ENCODE peak calls at places on chromosomes 4 and X, in six cellular contexts. Z is A549, F is testis, L is cardiac fibroblast, B is lower leg skin, M is lung. G is an unnamed sample.

GRCh38 chr4:137370206-137370633 is 162.1 kb downstream of the PCDH18 start:
- DNase-seq in Z (no peak), F (no peak), L (peak; percentile 80), B (no peak), M (no peak), G (peak; percentile 85)

GRCh38 chrX:69605521-69605920 is 10.4 kb upstream of the EDA start:
- DNase-seq in Z (no peak), F (no peak), L (no peak), B (no peak), M (no peak), G (no peak)

GRCh38 chr4:54169176-54169575 is 59.9 kb upstream of the PDGFRA start:
- DNase-seq in Z (no peak), F (no peak), L (peak; percentile 30), B (no peak), M (no peak), G (no peak)

GRCh38 chrX:87924619-87925018 is 407.0 kb downstream of the KLHL4 start:
- DNase-seq in Z (no peak), F (no peak), L (no peak), B (no peak), M (no peak), G (no peak)

GRCh38 chr4:69888336-69888735 is 28.4 kb upstream of the SULT1E1 start:
- DNase-seq in Z (no peak), F (no peak), L (peak; percentile 22), B (no peak), M (no peak), G (peak; percentile 35)

GRCh38 chr4:186725422-186726149 is 1.9 kb upstream of the FAT1 start:
- DNase-seq in Z (peak; percentile 72), F (peak; percentile 90), L (peak; percentile 90), B (peak; percentile 53), M (peak; percentile 74), G (peak; percentile 92)

GRCh38 chr4:48665555-48666186 is 114.4 kb downstream of the FRYL start:
- DNase-seq in Z (no peak), F (no peak), L (peak; percentile 17), B (no peak), M (no peak), G (peak; percentile 55)

GRCh38 chr4:113332701-113333100 is 283.2 kb downstream of the ANK2 start:
- DNase-seq in Z (no peak), F (no peak), L (no peak), B (no peak), M (no peak), G (no peak)

GRCh38 chr4:74032064-74032463 is 6.4 kb downstream of the CXCL3 start:
- DNase-seq in Z (no peak), F (no peak), L (peak; percentile 52), B (no peak), M (no peak), G (peak; percentile 23)

GRCh38 chr4:74033721-74034120 is 4.8 kb downstream of the CXCL3 start:
- DNase-seq in Z (no peak), F (no peak), L (peak; percentile 88), B (no peak), M (no peak), G (peak; percentile 69)

GRCh38 chr4:74028504-74028903 is 10.0 kb downstream of the CXCL3 start:
- DNase-seq in Z (no peak), F (no peak), L (no peak), B (no peak), M (no peak), G (no peak)

DNA sequence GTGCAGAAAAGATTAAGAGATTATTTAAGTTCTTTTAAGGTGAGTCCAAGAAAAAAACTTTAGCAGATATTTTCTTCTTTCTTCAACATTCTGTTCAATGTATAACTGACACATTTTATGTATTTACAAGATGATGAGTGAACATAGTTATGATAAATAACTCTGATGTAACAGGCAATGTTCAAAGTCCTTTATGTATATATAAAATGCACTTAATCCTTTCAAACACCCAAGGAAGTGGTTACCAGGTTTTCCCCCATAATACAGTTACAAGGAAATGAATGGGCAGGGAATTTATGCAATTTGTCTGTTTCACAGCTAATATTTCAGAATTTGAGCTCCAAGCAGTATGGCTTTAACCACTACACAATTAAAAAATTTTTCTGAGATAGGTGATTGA is 8.2 kb downstream of the CXCL3 start:
- DNase-seq in Z (no peak), F (no peak), L (no peak), B (no peak), M (no peak), G (no peak)
- H3K4me3 ChIP-seq in Z (no peak overlapping the region), F (no peak overlapping the region), L (no peak overlapping the region), B (no peak overlapping the region), M (no peak overlapping the region), G (no peak overlapping the region)

GRCh38 chr4:103478729-103479128 is 241.1 kb downstream of the TACR3 start:
- DNase-seq in Z (no peak), F (no peak), L (peak; percentile 1), B (no peak), M (no peak), G (no peak)
- TF ChIP-seq CTCF in Z (no peak), F (no peak), L (no peak), B (no peak), M (no peak), G (no peak)

GRCh38 chrX:47574096-47574553 is 8.1 kb upstream of the TIMP1 start:
- DNase-seq in Z (no peak), F (no peak), L (no peak), B (no peak), M (no peak), G (no peak)

GRCh38 chrX:47574609-47575325 is 7.5 kb upstream of the TIMP1 start:
- DNase-seq in Z (no peak), F (no peak), L (no peak), B (no peak), M (no peak), G (no peak)

GRCh38 chrX:47572773-47573333 is 9.4 kb upstream of the TIMP1 start:
- DNase-seq in Z (no peak), F (no peak), L (no peak), B (no peak), M (no peak), G (no peak)

GRCh38 chrX:47571896-47572295 is 10.3 kb upstream of the TIMP1 start:
- DNase-seq in Z (no peak), F (no peak), L (no peak), B (no peak), M (no peak), G (no peak)

DNA sequence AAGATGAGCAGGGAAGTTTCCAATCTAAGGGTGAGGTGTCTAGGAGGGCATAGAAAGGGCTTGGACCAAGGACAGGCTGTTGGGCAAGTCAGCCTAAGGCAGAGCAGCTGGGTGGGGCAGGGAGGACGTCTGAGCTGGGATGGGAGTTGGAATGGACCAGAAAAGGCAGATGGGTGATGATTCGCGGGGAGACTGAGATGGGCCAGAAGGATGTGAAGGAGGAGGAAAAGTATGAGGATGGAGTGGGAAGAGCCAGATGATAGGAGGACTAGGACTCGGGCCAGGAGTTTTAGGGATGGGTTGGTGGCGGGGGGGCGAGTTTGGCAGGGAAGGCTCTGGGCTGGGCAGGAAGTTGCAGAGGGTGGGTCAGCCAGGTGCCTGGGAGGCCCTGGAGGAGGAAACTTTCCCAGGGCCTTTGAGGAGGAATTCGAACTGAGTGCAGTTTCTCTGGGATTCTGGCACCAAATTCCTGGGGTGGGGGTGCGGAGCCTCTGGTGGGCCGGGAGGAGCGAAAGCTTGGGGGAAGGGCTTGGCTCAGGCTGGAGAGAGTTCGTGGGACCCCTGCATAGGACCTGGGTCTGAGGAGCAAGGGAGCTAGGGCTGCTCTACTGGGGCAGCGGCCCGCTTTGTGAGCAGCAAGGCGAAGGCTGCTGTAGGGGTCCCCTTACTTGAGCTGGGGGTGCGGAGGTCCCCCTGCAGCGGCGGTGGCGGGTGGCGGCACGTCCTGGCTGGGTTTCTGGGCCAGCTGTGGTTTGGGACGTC is 8.7 kb upstream of the TIMP1 start:
- DNase-seq in Z (no peak), F (peak; percentile 58), L (peak; percentile 39), B (no peak), M (no peak), G (peak; percentile 62)
- H3K4me3 ChIP-seq in Z (no peak overlapping the region), F (no peak overlapping the region), L (peak overlapping the region; percentile 18), B (no peak overlapping the region), M (no peak overlapping the region), G (peak overlapping the region; percentile 7)

DNA sequence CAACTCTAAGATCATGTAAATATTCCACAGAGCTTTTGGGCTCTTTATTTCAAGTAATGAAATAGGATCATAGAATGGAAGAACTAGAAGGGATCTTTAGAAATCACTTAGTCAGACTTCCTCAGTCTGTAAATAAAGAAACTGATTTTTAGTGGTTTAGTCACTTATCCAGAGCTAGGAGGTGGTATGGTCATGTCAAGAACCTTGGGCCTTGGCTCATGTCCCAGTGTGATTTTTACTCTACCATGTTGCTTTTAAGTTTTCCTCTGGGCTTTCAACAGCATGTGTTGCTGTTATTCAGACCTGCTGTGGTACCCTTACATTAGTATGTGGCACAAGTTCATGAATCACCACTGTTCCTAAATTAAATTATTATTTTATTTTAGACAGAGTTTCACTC is 184.9 kb downstream of the FRAS1 start:
- DNase-seq in Z (no peak), F (no peak), L (peak; percentile 18), B (no peak), M (no peak), G (peak; percentile 55)
- TF ChIP-seq CTCF in Z (no peak), F (no peak), L (no peak), B (no peak), M (no peak), G (no peak)

DNA sequence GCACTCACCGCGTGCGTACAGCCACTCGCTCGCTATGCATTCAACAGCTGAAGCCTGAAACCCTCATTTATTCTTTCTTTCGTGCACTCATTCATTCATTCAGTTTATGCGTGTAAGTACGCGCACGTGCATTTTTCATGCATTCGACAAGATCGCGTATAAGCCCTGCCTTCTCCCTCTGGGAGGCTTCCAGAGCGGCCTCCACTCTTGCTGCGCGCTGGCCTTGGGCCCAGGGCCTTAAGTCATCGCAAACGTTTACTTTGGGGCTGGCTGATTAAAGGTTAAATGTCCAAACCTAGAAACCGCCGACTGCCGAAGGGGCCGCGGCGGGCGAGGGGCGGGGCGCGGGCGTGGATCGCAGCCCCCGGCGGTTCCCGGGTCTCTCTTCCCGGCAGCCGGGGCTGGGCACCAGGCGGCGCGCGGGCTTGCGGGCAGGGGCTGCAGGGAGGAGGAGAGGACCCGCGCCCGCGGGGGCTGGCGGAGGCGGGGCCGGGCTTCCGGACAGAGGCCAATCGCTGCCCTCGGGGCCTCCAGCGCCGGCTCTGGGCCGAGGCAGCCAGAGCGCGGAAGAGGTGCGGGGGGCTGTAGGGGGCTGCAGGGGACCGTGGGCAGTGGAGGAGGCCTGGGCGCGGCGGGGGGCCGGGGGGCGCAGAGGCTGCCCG is at the start of gene GYG2:
- DNase-seq in Z (no peak), F (no peak), L (peak; percentile 14), B (no peak), M (no peak), G (no peak)
- H3K4me3 ChIP-seq in Z (peak within 1 kb of the TSS; percentile 69), F (peak within 1 kb of the TSS; percentile 23), L (peak within 1 kb of the TSS; percentile 36), B (no peak within 1 kb of the TSS), M (no peak within 1 kb of the TSS), G (no peak within 1 kb of the TSS)

DNA sequence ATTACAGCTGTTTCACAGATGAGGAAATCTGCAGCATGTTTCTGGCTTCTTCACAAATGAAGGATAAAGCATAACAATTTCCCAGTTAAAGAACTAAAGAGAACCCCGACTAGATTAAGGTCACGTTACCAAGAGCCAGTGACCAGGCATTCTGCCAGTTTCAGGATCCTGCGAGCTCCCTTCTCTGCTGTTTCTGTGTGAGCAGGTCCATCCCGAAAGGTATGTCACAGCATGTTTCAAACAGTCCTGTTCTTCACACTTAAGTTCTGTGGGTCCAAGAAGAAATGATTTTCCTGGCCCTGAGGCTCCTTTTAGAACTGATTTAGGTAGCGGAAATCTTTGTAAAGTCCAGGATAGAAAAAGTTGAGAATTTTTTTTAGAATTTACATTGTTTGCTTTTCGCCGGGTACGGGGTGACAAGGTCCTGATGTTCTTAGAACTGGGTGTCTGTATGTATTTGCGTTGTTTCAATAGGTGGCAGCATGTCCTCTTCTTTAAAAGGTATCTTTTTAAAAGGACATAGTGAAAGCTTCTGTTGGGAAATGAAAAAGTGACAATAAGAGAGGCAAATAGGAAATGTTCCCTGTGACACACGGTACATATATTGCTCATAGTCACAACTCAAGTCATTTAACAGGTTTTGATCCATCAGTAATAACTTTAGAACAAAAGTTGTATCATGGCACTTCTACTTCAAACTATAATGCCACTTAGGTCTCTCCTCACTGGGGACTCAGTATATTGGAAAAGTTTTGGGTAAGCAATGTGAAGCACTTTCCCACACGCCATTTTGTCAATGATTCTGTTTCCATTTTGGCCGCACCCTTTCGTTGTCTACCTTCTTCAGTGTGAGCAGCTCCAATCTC is 18.4 kb downstream of the IL21 start:
- DNase-seq in Z (peak; percentile 9), F (peak; percentile 23), L (peak; percentile 76), B (no peak), M (no peak), G (peak; percentile 64)
- TF ChIP-seq CTCF in Z (peak; percentile 57), F (no peak), L (peak; percentile 29), B (no peak), M (peak; percentile 5), G (peak; percentile 52)